ENCODE peak calls at places on chromosome 20, in seven cellular contexts. I, M, U, F, E, C and J are unnamed samples.
A peak's percentile ranks its signal among the peaks of the same experiment; 100 is the strongest.

GRCh38 chr20:15734054-15734453 is 839.2 kb downstream of the KIF16B start:
- DNase-seq in I (no peak), M (no peak), U (no peak), F (no peak), E (no peak), C (no peak), J (no peak)

GRCh38 chr20:58713801-58714339 is 21.3 kb downstream of the NPEPL1 start:
- DNase-seq in I (no peak), M (peak; percentile 53), U (no peak), F (no peak), E (no peak), C (peak; percentile 73), J (no peak)

GRCh38 chr20:63136296-63136695 is 79.6 kb downstream of the YTHDF1 start:
- DNase-seq in I (no peak), M (peak; percentile 27), U (no peak), F (peak; percentile 29), E (peak; percentile 0), C (peak; percentile 31), J (no peak)

GRCh38 chr20:35490736-35491181 is 35.4 kb downstream of the CEP250 start:
- DNase-seq in I (no peak), M (no peak), U (peak; percentile 55), F (no peak), E (no peak), C (peak; percentile 88), J (peak; percentile 84)

GRCh38 chr20:5156670-5157448 is 30.1 kb downstream of the CDS2 start:
- DNase-seq in I (peak; percentile 74), M (no peak), U (no peak), F (no peak), E (no peak), C (no peak), J (no peak)

GRCh38 chr20:61026731-61027130 is 225.3 kb upstream of the CDH4 start:
- DNase-seq in I (no peak), M (no peak), U (no peak), F (no peak), E (no peak), C (no peak), J (no peak)

GRCh38 chr20:3759884-3760283 is 7.7 kb downstream of the ADISSP start:
- DNase-seq in I (no peak), M (no peak), U (no peak), F (no peak), E (no peak), C (no peak), J (no peak)

GRCh38 chr20:1266167-1266973 is at the start of gene SNPH:
- DNase-seq in I (peak; percentile 76), M (peak; percentile 61), U (peak; percentile 72), F (peak; percentile 73), E (peak; percentile 68), C (peak; percentile 92), J (peak; percentile 67)

GRCh38 chr20:13113731-13114130 is 105.0 kb downstream of the SPTLC3 start:
- DNase-seq in I (no peak), M (no peak), U (no peak), F (no peak), E (no peak), C (no peak), J (no peak)

GRCh38 chr20:1810926-1811620 is 84.1 kb upstream of the SIRPA start:
- DNase-seq in I (peak; percentile 72), M (no peak), U (peak; percentile 61), F (no peak), E (no peak), C (no peak), J (no peak)

GRCh38 chr20:6665621-6666345 is 101.7 kb upstream of the BMP2 start:
- DNase-seq in I (no peak), M (no peak), U (no peak), F (no peak), E (no peak), C (no peak), J (no peak)

GRCh38 chr20:60461993-60462392 is 503.8 kb downstream of the CDH26 start:
- DNase-seq in I (no peak), M (no peak), U (no peak), F (no peak), E (no peak), C (no peak), J (no peak)

GRCh38 chr20:63293866-63294535 is 1.0 kb downstream of the COL20A1 start:
- DNase-seq in I (no peak), M (no peak), U (no peak), F (no peak), E (no peak), C (no peak), J (no peak)

GRCh38 chr20:21511485-21511849 is 2.4 kb downstream of the NKX2-2 start:
- DNase-seq in I (no peak), M (no peak), U (no peak), F (no peak), E (no peak), C (no peak), J (no peak)

GRCh38 chr20:19673575-19673974 is 84.5 kb upstream of the RIN2 start:
- DNase-seq in I (no peak), M (no peak), U (no peak), F (no peak), E (no peak), C (no peak), J (no peak)

GRCh38 chr20:5526516-5526915 is 209.8 kb upstream of the PROKR2 start:
- DNase-seq in I (no peak), M (no peak), U (no peak), F (no peak), E (no peak), C (no peak), J (no peak)

GRCh38 chr20:48920527-48921167 is 864 bp upstream of the ARFGEF2 start:
- DNase-seq in I (no peak), M (peak; percentile 64), U (no peak), F (no peak), E (no peak), C (peak; percentile 87), J (no peak)

GRCh38 chr20:48924711-48925109 is 3.2 kb downstream of the ARFGEF2 start:
- DNase-seq in I (no peak), M (no peak), U (no peak), F (no peak), E (no peak), C (no peak), J (no peak)

GRCh38 chr20:48921168-48921882 is at the start of gene ARFGEF2:
- DNase-seq in I (peak; percentile 87), M (peak; percentile 96), U (peak; percentile 95), F (peak; percentile 94), E (peak; percentile 90), C (peak; percentile 99), J (peak; percentile 94)

GRCh38 chr20:48921883-48922867 is 664 bp downstream of the ARFGEF2 start:
- DNase-seq in I (peak; percentile 34), M (peak; percentile 80), U (peak; percentile 56), F (peak; percentile 78), E (peak; percentile 64), C (peak; percentile 92), J (peak; percentile 42)

DNA sequence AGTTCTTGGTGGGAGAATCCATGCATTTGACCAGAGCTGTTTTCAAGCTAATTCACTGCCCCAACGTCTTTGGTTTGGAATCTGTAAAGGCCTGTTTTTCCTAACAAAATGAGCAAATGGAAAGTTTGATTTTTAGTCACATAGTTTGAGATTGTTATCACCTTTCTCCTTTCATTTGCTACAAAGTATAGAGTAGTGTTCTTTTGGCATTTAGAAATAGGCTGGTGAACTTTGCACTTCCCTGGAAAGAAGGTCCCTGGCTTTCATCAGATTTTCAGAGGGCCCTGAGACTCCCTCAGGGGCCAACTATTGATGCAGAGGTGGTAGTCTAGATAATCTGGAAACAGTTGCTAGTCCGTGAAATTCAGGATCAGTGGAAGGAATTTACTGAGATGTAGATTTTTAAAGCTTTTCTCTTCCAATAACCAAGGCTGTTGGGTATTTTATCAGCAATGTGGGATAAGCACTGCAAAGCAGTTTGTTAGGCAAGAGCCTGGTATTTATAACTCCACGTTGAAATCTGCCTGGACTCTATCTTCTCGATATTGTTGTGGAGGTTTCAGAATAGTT is 1.7 kb downstream of the ARFGEF2 start:
- DNase-seq in I (no peak), M (no peak), U (no peak), F (no peak), E (no peak), C (no peak), J (no peak)
- H3K4me3 ChIP-seq in I (no peak overlapping the region), M (no peak overlapping the region), U (no peak overlapping the region), F (peak overlapping the region; percentile 85), E (no peak overlapping the region), C (no peak overlapping the region), J (no peak overlapping the region)

GRCh38 chr20:44961024-44961866 is 1.0 kb upstream of the TOMM34 start:
- DNase-seq in I (peak; percentile 20), M (no peak), U (no peak), F (no peak), E (no peak), C (no peak), J (no peak)

GRCh38 chr20:44961868-44962267 is 1.7 kb upstream of the TOMM34 start:
- DNase-seq in I (peak; percentile 77), M (no peak), U (no peak), F (no peak), E (no peak), C (no peak), J (no peak)

GRCh38 chr20:44959082-44959895 is 908 bp downstream of the TOMM34 start:
- DNase-seq in I (peak; percentile 86), M (no peak), U (peak; percentile 40), F (no peak), E (no peak), C (no peak), J (peak; percentile 83)

GRCh38 chr20:44958276-44958675 is 1.9 kb downstream of the TOMM34 start:
- DNase-seq in I (no peak), M (no peak), U (no peak), F (no peak), E (no peak), C (no peak), J (no peak)

GRCh38 chr20:44959896-44960852 is at the start of gene TOMM34:
- DNase-seq in I (peak; percentile 90), M (peak; percentile 97), U (peak; percentile 98), F (peak; percentile 98), E (peak; percentile 96), C (peak; percentile 99), J (peak; percentile 90)
- H3K4me1 ChIP-seq in I (peaks cover 5% of the 10 kb centered on the region), M (no peaks in the 10 kb centered on the region), U (peaks cover 19% of the 10 kb centered on the region), F (peaks cover 14% of the 10 kb centered on the region), E (peaks cover 19% of the 10 kb centered on the region), C (peaks cover 19% of the 10 kb centered on the region), J (peaks cover 33% of the 10 kb centered on the region)

GRCh38 chr20:17963114-17963897 is 5.3 kb downstream of the SNX5 start:
- DNase-seq in I (no peak), M (no peak), U (no peak), F (no peak), E (no peak), C (no peak), J (no peak)
- H3K4me3 ChIP-seq in I (no peak overlapping the region), M (no peak overlapping the region), U (no peak overlapping the region), F (no peak overlapping the region), E (no peak overlapping the region), C (no peak overlapping the region), J (no peak overlapping the region)

GRCh38 chr20:25031241-25031640 is 26.7 kb downstream of the ACSS1 start:
- DNase-seq in I (no peak), M (no peak), U (no peak), F (no peak), E (no peak), C (no peak), J (no peak)

GRCh38 chr20:25032065-25032477 is 25.9 kb downstream of the ACSS1 start:
- DNase-seq in I (no peak), M (no peak), U (no peak), F (peak; percentile 20), E (no peak), C (peak; percentile 58), J (no peak)

GRCh38 chr20:25033941-25034335 is 24.0 kb downstream of the ACSS1 start:
- DNase-seq in I (no peak), M (no peak), U (no peak), F (no peak), E (peak; percentile 22), C (peak; percentile 15), J (no peak)

GRCh38 chr20:25032478-25033183 is 25.3 kb downstream of the ACSS1 start:
- DNase-seq in I (no peak), M (no peak), U (no peak), F (peak; percentile 45), E (peak; percentile 67), C (peak; percentile 63), J (no peak)

GRCh38 chr20:25033250-25033940 is 24.5 kb downstream of the ACSS1 start:
- DNase-seq in I (no peak), M (no peak), U (no peak), F (peak; percentile 13), E (peak; percentile 16), C (peak; percentile 8), J (no peak)
- H3K4me1 ChIP-seq in I (no peaks in the 10 kb centered on the region), M (no peaks in the 10 kb centered on the region), U (peaks cover 55% of the 10 kb centered on the region), F (peaks cover 59% of the 10 kb centered on the region), E (peaks cover 79% of the 10 kb centered on the region), C (peaks cover 29% of the 10 kb centered on the region), J (peaks cover 30% of the 10 kb centered on the region)